ENCODE peak calls at places on chromosomes 13 and 19, in seven cellular contexts. P, B, L, G, C, I and R are unnamed samples.

GRCh38 chr13:109628251-109628699 is 158.1 kb downstream of the IRS2 start:
- DNase-seq in P (no peak), B (peak), L (no peak), G (peak), C (no peak), I (no peak), R (no peak)

GRCh38 chr13:31267126-31267784 is 67.5 kb downstream of the B3GLCT start:
- DNase-seq in P (no peak), B (peak), L (no peak), G (peak), C (no peak), I (no peak), R (no peak)

GRCh38 chr13:27006519-27007161 is 165.0 kb downstream of the USP12 start:
- DNase-seq in P (no peak), B (peak), L (no peak), G (peak), C (peak), I (no peak), R (no peak)

GRCh38 chr13:46178143-46178542 is 3.8 kb downstream of the LCP1 start:
- DNase-seq in P (no peak), B (no peak), L (no peak), G (no peak), C (no peak), I (no peak), R (no peak)

GRCh38 chr13:30866692-30867669 is 39.1 kb upstream of the MEDAG start:
- DNase-seq in P (no peak), B (no peak), L (no peak), G (no peak), C (no peak), I (no peak), R (no peak)

GRCh38 chr19:38145627-38146026 is 78.4 kb downstream of the DPF1 start:
- DNase-seq in P (no peak), B (peak), L (no peak), G (no peak), C (no peak), I (no peak), R (peak)

GRCh38 chr13:52348983-52349780 is 56.8 kb downstream of the THSD1 start:
- DNase-seq in P (no peak), B (peak), L (no peak), G (peak), C (no peak), I (no peak), R (no peak)

GRCh38 chr13:65660696-65661095 is 1569.4 kb downstream of the PCDH9 start:
- DNase-seq in P (no peak), B (no peak), L (no peak), G (no peak), C (no peak), I (no peak), R (no peak)

GRCh38 chr13:55815458-55816033 is 1325.2 kb upstream of the PRR20A start:
- DNase-seq in P (no peak), B (no peak), L (no peak), G (no peak), C (no peak), I (no peak), R (no peak)

GRCh38 chr19:31255174-31255862 is 93.9 kb downstream of the TSHZ3 start:
- DNase-seq in P (no peak), B (no peak), L (no peak), G (no peak), C (peak), I (no peak), R (no peak)

GRCh38 chr19:11494634-11495285 is 10.9 kb downstream of the ZNF653 start:
- DNase-seq in P (no peak), B (no peak), L (no peak), G (no peak), C (no peak), I (no peak), R (no peak)

GRCh38 chr13:91398413-91399188 is at the start of gene GPC5:
- DNase-seq in P (peak), B (peak), L (peak), G (peak), C (peak), I (peak), R (peak)

GRCh38 chr13:47480121-47480520 is 521.0 kb downstream of the SUCLA2 start:
- DNase-seq in P (no peak), B (peak), L (no peak), G (peak), C (no peak), I (no peak), R (no peak)

GRCh38 chr13:25046274-25046984 is 49.5 kb upstream of the PABPC3 start:
- DNase-seq in P (no peak), B (no peak), L (no peak), G (no peak), C (no peak), I (no peak), R (no peak)

GRCh38 chr19:18868380-18869230 is 27.4 kb downstream of the CERS1 start:
- DNase-seq in P (peak), B (no peak), L (no peak), G (no peak), C (no peak), I (no peak), R (no peak)

GRCh38 chr13:29707876-29708543 is 112.5 kb upstream of the SLC7A1 start:
- DNase-seq in P (no peak), B (peak), L (peak), G (peak), C (peak), I (no peak), R (no peak)

GRCh38 chr13:22178878-22179277 is 508.0 kb downstream of the FGF9 start:
- DNase-seq in P (no peak), B (no peak), L (no peak), G (no peak), C (no peak), I (no peak), R (no peak)
- H3K4me3 ChIP-seq in P (no peak), B (no peak), L (no peak), G (no peak), C (no peak), I (no peak), R (no peak)

GRCh38 chr13:49058761-49059160 is 83.0 kb downstream of the FNDC3A start:
- DNase-seq in P (no peak), B (no peak), L (no peak), G (no peak), C (no peak), I (no peak), R (no peak)

GRCh38 chr13:49053899-49054298 is 78.2 kb downstream of the FNDC3A start:
- DNase-seq in P (no peak), B (no peak), L (no peak), G (no peak), C (no peak), I (no peak), R (no peak)

GRCh38 chr13:49060698-49061387 is 85.1 kb downstream of the FNDC3A start:
- DNase-seq in P (no peak), B (peak), L (no peak), G (peak), C (no peak), I (no peak), R (no peak)

GRCh38 chr13:49055021-49055420 is 79.3 kb downstream of the FNDC3A start:
- DNase-seq in P (no peak), B (no peak), L (no peak), G (no peak), C (no peak), I (no peak), R (no peak)

GRCh38 chr13:49057176-49057575 is 81.5 kb downstream of the FNDC3A start:
- DNase-seq in P (no peak), B (no peak), L (no peak), G (no peak), C (no peak), I (no peak), R (no peak)
- H3K4me3 ChIP-seq in P (no peak), B (no peak), L (no peak), G (no peak), C (no peak), I (no peak), R (no peak)

DNA sequence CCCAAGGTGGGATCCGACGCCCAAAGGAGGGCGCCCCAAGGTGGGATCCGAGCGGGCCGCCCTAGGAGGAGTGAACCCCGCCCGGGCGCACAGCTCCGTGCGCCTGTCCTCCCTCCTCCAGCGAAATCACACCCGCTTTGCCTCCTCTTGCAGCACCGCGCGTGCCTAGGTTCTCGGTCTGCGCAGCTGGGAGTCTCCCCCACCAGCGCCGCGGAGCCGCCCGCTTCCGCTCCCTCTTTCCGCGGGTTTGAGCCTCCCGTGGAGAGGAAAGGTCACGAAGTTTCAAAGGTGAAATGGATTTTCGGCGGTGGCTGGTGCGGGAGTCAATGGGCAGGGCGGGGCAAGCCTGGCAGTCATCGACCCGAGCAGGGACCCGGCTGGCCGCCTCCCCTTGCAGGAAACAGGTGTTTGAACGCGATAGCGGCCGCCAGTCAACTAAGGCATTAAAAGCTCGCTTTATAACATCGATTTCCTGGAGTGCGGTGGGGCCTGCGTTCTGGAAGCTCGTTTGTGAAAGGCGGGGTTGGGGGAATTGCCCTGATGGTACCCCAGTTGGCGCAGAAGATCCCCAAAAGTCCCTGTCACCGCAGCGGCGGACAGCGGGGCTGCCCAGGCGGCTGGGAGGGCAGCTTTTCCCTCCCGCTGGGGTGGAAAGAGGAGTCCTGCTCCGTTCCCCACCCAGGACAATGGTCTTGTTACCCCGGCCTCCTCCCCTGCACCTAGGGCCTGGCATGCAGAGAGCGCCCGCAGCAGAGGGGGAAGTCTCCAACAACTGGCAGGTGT is 9.0 kb upstream of the SOX1 start:
- DNase-seq in P (no peak), B (no peak), L (no peak), G (no peak), C (no peak), I (no peak), R (no peak)
- H3K4me3 ChIP-seq in P (peak), B (no peak), L (no peak), G (no peak), C (no peak), I (no peak), R (no peak)

GRCh38 chr19:46533085-46534081 is 37.7 kb upstream of the PNMA8B start:
- DNase-seq in P (no peak), B (peak), L (no peak), G (no peak), C (no peak), I (no peak), R (peak)

GRCh38 chr19:46524272-46524671 is 28.6 kb upstream of the PNMA8B start:
- DNase-seq in P (no peak), B (no peak), L (no peak), G (no peak), C (no peak), I (no peak), R (no peak)

GRCh38 chr19:46528601-46529447 is 33.2 kb upstream of the PNMA8B start:
- DNase-seq in P (peak), B (no peak), L (no peak), G (no peak), C (no peak), I (no peak), R (no peak)

DNA sequence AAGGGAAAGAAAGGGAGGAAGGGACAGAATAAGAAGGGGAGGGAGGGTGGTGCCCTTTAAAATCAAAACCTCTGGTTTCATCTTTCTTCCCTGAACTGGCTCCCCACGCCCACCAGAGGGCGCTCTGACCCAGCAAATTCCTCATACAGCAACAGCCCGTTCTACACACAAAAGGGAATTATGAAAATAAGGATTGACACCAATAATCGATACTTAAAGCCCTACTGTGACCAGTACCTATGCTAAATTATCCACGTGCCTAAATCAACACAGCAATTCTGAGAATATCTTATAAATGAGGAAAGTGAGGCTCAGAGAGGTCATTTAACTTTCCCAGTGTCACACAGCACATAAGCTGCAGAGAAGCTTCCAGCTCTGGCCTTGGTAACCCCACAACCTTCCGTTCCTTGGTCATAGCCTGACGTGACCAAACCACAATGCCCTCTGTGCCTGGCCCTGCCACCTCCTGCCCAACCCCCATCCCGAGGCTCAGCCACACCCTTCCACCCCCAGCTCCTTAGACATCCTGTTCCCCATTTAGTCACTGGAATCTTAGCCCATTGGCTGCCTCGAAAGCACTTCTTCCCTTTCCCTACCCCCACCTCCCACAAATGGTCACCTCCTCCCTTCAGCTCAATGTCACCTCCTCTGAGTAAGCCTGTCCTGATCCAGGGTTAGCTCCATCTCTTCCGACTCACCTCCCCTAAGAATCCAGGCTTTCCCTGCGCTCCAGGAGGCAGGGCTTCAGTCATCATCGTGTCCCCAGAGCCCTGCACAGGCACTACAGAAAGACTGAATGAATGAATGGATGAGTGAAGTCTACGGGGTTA is 34.2 kb upstream of the PNMA8B start:
- DNase-seq in P (peak), B (peak), L (peak), G (peak), C (peak), I (peak), R (no peak)
- H3K4me3 ChIP-seq in P (no peak), B (no peak), L (no peak), G (no peak), C (no peak), I (no peak), R (no peak)

GRCh38 chr13:71368301-71368700 is 498.7 kb downstream of the DACH1 start:
- DNase-seq in P (no peak), B (no peak), L (no peak), G (no peak), C (no peak), I (no peak), R (no peak)
- H3K4me3 ChIP-seq in P (no peak), B (no peak), L (no peak), G (no peak), C (no peak), I (no peak), R (no peak)

GRCh38 chr13:74129500-74130144 is 4.6 kb downstream of the KLF12 start:
- DNase-seq in P (no peak), B (peak), L (no peak), G (peak), C (no peak), I (no peak), R (no peak)
- H3K4me3 ChIP-seq in P (no peak), B (no peak), L (peak), G (no peak), C (no peak), I (no peak), R (no peak)

DNA sequence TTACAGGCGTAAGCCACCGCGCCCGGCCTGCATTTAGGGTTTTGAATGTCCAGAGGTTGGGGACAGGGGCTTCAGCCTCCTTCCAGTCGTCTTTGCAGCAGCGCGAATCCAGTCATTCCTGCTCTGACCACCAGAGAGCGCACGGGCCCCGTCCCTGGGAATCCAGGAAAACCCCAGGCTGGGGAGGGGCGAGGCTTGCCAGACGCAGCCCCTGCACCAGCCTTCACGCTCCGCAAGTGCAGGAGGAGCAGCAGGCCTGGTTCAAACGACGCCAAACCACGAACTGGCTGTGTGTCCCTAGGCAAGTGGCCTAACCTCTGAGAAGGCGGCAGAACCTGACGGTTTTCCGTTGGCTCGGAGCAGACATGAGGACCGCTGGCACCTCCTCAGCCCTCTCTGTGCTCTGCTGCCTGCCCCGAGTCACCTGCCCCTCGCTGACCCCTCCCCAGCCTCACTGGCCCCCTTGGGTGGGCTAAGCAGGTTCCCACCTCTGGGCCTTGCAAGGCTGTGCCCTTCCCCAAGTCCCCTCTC is 2.0 kb upstream of the RNF126 start:
- DNase-seq in P (peak), B (peak), L (peak), G (peak), C (peak), I (peak), R (peak)
- H3K4me3 ChIP-seq in P (peak), B (peak), L (no peak), G (no peak), C (peak), I (peak), R (no peak)

DNA sequence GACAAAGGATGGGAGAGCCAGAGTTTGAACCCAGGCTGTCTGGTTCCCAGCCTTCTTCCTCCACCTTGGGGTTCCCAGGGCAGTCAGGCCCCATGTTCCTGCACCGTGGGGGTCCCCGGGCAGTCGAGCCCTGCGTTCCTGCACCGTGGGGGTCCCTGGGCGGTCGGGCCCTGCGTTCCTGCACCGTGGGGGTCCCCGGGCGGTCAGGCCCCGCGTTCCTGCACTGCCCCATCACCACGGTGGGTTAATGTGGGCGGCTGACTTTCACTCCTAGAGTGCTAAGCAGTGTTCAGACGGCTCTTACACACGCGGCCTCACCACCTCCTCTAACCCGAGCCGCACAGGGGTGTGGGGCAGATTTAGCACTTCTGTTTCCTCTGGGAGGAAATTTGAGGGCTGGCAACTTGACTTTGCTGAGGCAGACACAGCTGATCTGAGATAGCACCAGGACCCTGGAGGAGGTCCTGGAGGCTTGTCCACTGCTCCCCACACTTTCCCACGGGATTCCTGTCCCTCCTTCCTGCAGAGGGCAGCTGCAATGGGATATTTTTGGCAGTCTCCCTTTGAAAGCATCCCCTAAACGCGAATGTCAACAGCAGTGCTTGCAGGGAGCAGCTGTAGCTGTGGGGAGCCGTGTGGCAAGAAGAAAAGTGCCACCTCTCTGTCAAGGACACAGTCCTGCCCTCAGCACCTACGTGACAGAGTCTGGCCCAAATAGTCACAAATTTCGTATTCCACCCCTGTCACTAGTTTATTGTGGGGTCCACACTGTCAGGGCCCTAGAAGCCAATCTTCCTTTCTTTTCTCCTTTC is 239.4 kb downstream of the TEX29 start:
- DNase-seq in P (no peak), B (no peak), L (no peak), G (no peak), C (no peak), I (no peak), R (no peak)
- H3K4me3 ChIP-seq in P (no peak), B (no peak), L (no peak), G (no peak), C (no peak), I (no peak), R (no peak)